ENCODE peak calls at places on chromosomes 4 and X, in six cellular contexts. S, F, O, U, Q and W are unnamed samples.

GRCh38 chr4:101596786-101597185 is 193.7 kb upstream of the BANK1 start:
- DNase-seq in S (no peak), F (no peak), O (no peak), U (no peak), Q (no peak), W (no peak)

GRCh38 chrX:69152398-69152797 is 12.9 kb downstream of the PJA1 start:
- DNase-seq in S (peak; percentile 43), F (peak; percentile 68), O (no peak), U (no peak), Q (no peak), W (peak; percentile 46)

GRCh38 chrX:112587194-112587593 is 92.5 kb downstream of the LHFPL1 start:
- DNase-seq in S (no peak), F (no peak), O (no peak), U (no peak), Q (no peak), W (no peak)

GRCh38 chrX:10794203-10794630 is 173.8 kb upstream of the MID1 start:
- DNase-seq in S (peak; percentile 2), F (no peak), O (no peak), U (no peak), Q (no peak), W (no peak)

GRCh38 chr4:177558995-177559394 is 116.8 kb upstream of the AGA start:
- DNase-seq in S (no peak), F (no peak), O (no peak), U (no peak), Q (no peak), W (no peak)

GRCh38 chr4:81650871-81651270 is 179.2 kb upstream of the RASGEF1B start:
- DNase-seq in S (no peak), F (no peak), O (no peak), U (no peak), Q (no peak), W (no peak)

GRCh38 chr4:139153411-139154133 is 23.4 kb downstream of the ELF2 start:
- DNase-seq in S (no peak), F (no peak), O (no peak), U (no peak), Q (no peak), W (no peak)

GRCh38 chr4:72340803-72341431 is 228.1 kb downstream of the ADAMTS3 start:
- DNase-seq in S (peak; percentile 43), F (no peak), O (no peak), U (no peak), Q (no peak), W (no peak)

GRCh38 chr4:148376151-148376550 is 66.1 kb downstream of the NR3C2 start:
- DNase-seq in S (no peak), F (peak; percentile 76), O (no peak), U (no peak), Q (peak; percentile 56), W (no peak)

GRCh38 chr4:4694296-4694772 is 152.5 kb upstream of the STX18 start:
- DNase-seq in S (peak; percentile 43), F (peak; percentile 79), O (no peak), U (peak; percentile 37), Q (no peak), W (peak; percentile 12)

GRCh38 chrX:10098235-10098819 is 58.4 kb upstream of the CLCN4 start:
- DNase-seq in S (peak; percentile 23), F (no peak), O (no peak), U (no peak), Q (no peak), W (no peak)

GRCh38 chr4:174189392-174190029 is 94.0 kb downstream of the FBXO8 start:
- DNase-seq in S (no peak), F (no peak), O (no peak), U (no peak), Q (no peak), W (no peak)

GRCh38 chr4:66294626-66295025 is 624.3 kb upstream of the EPHA5 start:
- DNase-seq in S (no peak), F (no peak), O (no peak), U (no peak), Q (peak; percentile 20), W (no peak)

GRCh38 chr4:25703731-25704388 is 48.2 kb downstream of the SLC34A2 start:
- DNase-seq in S (peak; percentile 30), F (no peak), O (no peak), U (no peak), Q (no peak), W (no peak)

GRCh38 chrX:107678957-107679740 is 50.8 kb downstream of the PRPS1 start:
- DNase-seq in S (peak; percentile 80), F (peak; percentile 70), O (peak; percentile 72), U (peak; percentile 35), Q (peak; percentile 78), W (no peak)
- H3K27ac ChIP-seq in S (peak overlapping the region; percentile 57), F (peak overlapping the region; percentile 19), O (peak overlapping the region; percentile 50), U (no peak overlapping the region), Q (peak overlapping the region; percentile 99), W (no peak overlapping the region)

DNA sequence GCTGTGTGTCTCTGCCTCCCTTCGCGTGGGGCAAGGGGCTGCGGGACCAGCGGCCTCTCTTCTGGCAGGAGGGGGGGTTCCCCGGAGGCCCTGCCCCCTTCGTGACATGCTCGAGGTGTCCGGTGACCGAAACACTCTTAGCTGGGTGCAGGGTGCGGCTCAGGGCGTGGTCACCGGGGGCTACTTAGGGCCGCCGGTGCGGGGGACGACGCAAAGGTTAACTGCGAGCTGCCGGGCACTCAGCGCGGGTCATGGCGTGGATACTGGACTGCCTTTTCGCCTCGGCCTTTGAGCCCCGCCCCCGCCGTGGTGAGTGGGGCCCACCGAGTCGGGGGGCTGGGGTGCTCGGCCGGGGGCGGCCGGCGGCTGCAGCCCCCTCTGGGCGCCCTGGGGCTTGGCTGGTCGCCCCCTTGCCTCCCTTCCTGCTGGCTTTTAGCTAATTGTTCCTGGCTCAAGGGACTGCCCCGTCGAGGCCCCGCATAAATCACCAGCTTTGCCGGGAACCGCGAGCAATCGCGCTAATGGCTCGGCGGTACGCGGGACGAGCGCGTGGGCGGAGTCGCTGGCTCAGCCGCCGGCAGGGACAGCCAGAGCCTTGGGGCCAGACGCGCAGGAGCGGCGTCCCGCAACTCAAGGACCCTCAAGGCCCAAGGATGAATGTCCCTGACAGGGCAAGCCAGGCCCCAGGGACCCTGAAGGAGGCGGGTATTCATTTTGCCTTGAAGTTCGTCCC is at the start of gene ARHGAP36:
- DNase-seq in S (peak; percentile 5), F (no peak), O (no peak), U (peak; percentile 41), Q (no peak), W (no peak)
- H3K4me3 ChIP-seq in S (no peak within 1 kb of the TSS), F (peak within 1 kb of the TSS; percentile 23), O (no peak within 1 kb of the TSS), U (no peak within 1 kb of the TSS), Q (no peak within 1 kb of the TSS), W (no peak within 1 kb of the TSS)

DNA sequence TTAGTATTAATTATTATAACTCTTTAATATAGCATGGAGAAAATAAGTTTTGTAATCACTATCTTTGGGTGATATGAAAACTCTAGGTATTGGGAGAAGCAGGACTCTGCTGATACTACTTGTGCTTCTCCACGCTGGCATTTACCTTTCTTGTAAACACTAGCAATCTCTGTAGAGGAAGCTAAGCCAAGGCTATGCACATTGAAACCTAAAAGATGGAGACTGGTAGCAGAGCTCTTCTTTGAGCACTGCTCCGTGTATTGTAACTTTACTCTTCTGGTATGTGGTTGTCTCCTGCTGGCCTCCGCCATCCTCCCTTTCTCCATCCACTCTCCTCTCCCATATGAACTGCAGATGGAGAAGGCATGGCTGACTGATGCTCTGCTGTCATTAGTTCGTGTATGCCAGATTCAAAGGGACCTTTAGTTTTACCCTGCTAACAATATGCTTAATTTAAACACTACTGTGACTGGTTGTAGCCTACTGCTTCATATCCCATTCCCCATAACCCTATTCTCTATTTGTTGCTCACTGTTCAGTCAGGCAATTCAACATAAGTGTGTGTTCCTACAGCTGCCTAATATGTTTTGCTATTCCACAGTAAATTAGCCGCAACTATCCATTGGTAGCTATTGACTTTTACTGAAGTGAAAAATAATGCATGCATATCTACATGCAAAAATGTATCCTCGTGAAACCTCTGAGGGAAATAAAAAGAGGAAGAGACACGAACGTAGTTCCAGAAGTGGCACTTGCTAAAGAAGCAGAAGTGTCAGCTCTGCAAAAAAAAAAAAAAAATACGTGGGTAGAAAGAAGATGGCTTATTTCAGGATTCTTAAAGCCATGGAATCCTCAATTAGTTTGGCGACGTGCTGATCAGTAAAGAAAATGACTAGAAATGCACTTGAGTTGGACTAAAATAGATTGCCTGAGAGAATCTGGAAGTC is 55.6 kb upstream of the CCSER1 start:
- DNase-seq in S (no peak), F (no peak), O (no peak), U (no peak), Q (no peak), W (no peak)
- H3K27ac ChIP-seq in S (no peak overlapping the region), F (no peak overlapping the region), O (peak overlapping the region; percentile 14), U (no peak overlapping the region), Q (no peak overlapping the region), W (no peak overlapping the region)

GRCh38 chr4:183591301-183591700 is 67.7 kb downstream of the RWDD4 start:
- DNase-seq in S (peak; percentile 61), F (no peak), O (no peak), U (no peak), Q (no peak), W (no peak)

GRCh38 chr4:183589710-183590109 is 69.3 kb downstream of the RWDD4 start:
- DNase-seq in S (peak; percentile 25), F (no peak), O (no peak), U (no peak), Q (no peak), W (no peak)

GRCh38 chr4:183586824-183587223 is 72.2 kb downstream of the RWDD4 start:
- DNase-seq in S (no peak), F (no peak), O (no peak), U (no peak), Q (no peak), W (no peak)

GRCh38 chr4:183588691-183589090 is 70.3 kb downstream of the RWDD4 start:
- DNase-seq in S (no peak), F (no peak), O (no peak), U (no peak), Q (no peak), W (no peak)

GRCh38 chr4:183588169-183588675 is 70.8 kb downstream of the RWDD4 start:
- DNase-seq in S (peak; percentile 47), F (peak; percentile 68), O (no peak), U (no peak), Q (no peak), W (no peak)
- H3K4me3 ChIP-seq in S (peak overlapping the region; percentile 54), F (no peak overlapping the region), O (no peak overlapping the region), U (no peak overlapping the region), Q (no peak overlapping the region), W (no peak overlapping the region)